ENCODE peak calls at places on chromosomes 2 and 18, in six cellular contexts. P, E, B, V, T and W are unnamed samples.

GRCh38 chr2:15435474-15435873 is 125.7 kb downstream of the NBAS start:
- DNase-seq in P (no peak), E (no peak), B (no peak), V (no peak), T (no peak), W (no peak)

GRCh38 chr2:70381235-70381634 is 79.4 kb upstream of the FAM136A start:
- DNase-seq in P (no peak), E (no peak), B (no peak), V (no peak), T (no peak), W (no peak)

GRCh38 chr2:170276926-170277571 is 99.1 kb downstream of the MYO3B start:
- DNase-seq in P (no peak), E (no peak), B (no peak), V (no peak), T (no peak), W (no peak)

GRCh38 chr2:238449909-238450417 is 23.2 kb downstream of the ASB1 start:
- DNase-seq in P (no peak), E (no peak), B (no peak), V (no peak), T (no peak), W (no peak)

GRCh38 chr2:138277062-138277461 is 224.5 kb upstream of the SPOPL start:
- DNase-seq in P (no peak), E (no peak), B (no peak), V (no peak), T (no peak), W (no peak)

GRCh38 chr2:233342301-233342700 is 12.0 kb upstream of the DGKD start:
- DNase-seq in P (no peak), E (no peak), B (no peak), V (no peak), T (peak), W (no peak)

GRCh38 chr2:70115646-70116442 is 28.6 kb downstream of the PCBP1 start:
- DNase-seq in P (no peak), E (no peak), B (no peak), V (no peak), T (peak), W (no peak)

GRCh38 chr2:127884436-127884835 is 1.3 kb downstream of the AMMECR1L start:
- DNase-seq in P (no peak), E (no peak), B (no peak), V (peak), T (no peak), W (no peak)

GRCh38 chr2:224145751-224146355 is 106.8 kb upstream of the SERPINE2 start:
- DNase-seq in P (no peak), E (no peak), B (no peak), V (peak), T (no peak), W (no peak)

GRCh38 chr2:195414479-195414878 is 242.5 kb upstream of the SLC39A10 start:
- DNase-seq in P (no peak), E (no peak), B (no peak), V (no peak), T (no peak), W (no peak)

GRCh38 chr18:56003651-56004050 is 415.7 kb upstream of the TCF4 start:
- DNase-seq in P (no peak), E (no peak), B (no peak), V (no peak), T (peak), W (no peak)

GRCh38 chr2:227890495-227891079 is 19.2 kb downstream of the DAW1 start:
- DNase-seq in P (no peak), E (no peak), B (no peak), V (no peak), T (no peak), W (no peak)

GRCh38 chr2:102126660-102127059 is 15.9 kb upstream of the IL1R1 start:
- DNase-seq in P (no peak), E (no peak), B (no peak), V (no peak), T (no peak), W (no peak)

GRCh38 chr2:164721425-164721824 is 100.1 kb upstream of the GRB14 start:
- DNase-seq in P (no peak), E (no peak), B (no peak), V (no peak), T (no peak), W (no peak)

GRCh38 chr2:240458044-240458899 is 22.8 kb downstream of the GPC1 start:
- DNase-seq in P (no peak), E (no peak), B (peak), V (no peak), T (peak), W (peak)

GRCh38 chr2:58197894-58198293 is 43.2 kb downstream of the FANCL start:
- DNase-seq in P (no peak), E (no peak), B (no peak), V (no peak), T (no peak), W (no peak)

GRCh38 chr2:180761224-180761623 is 219.2 kb upstream of the UBE2E3 start:
- DNase-seq in P (no peak), E (no peak), B (no peak), V (peak), T (no peak), W (no peak)

GRCh38 chr2:95043300-95043786 is 17.8 kb downstream of the MAL start:
- DNase-seq in P (no peak), E (no peak), B (peak), V (peak), T (peak), W (no peak)